ENCODE peak calls at places on chromosomes 3 and 15, in four cellular contexts. One of them, this sample, is unnamed. For H3K9me3, the result is how much of the 10 kb centered on the place peaks cover.

GRCh38 chr15:47404877-47405276 is 312.4 kb upstream of the SEMA6D start:
- DNase-seq in breast epithelium: no peak
- DNase-seq in SK-N-SH: no peak
- DNase-seq in HepG2: no peak
- DNase-seq in this sample: no peak

GRCh38 chr3:52246728-52247454 is 1.3 kb downstream of the PPM1M start:
- DNase-seq in HepG2: no peak
- DNase-seq in breast epithelium: no peak
- DNase-seq in SK-N-SH: no peak
- DNase-seq in this sample: no peak

GRCh38 chr3:89560546-89560945 is 453.1 kb downstream of the EPHA3 start:
- DNase-seq in breast epithelium: no peak
- DNase-seq in SK-N-SH: no peak
- DNase-seq in HepG2: no peak
- DNase-seq in this sample: no peak

GRCh38 chr15:42387603-42388002 is 28.3 kb downstream of the CAPN3 start:
- DNase-seq in breast epithelium: no peak
- DNase-seq in SK-N-SH: no peak
- DNase-seq in HepG2: no peak
- DNase-seq in this sample: no peak

GRCh38 chr3:72844436-72844999 is 3.7 kb downstream of the SHQ1 start:
- DNase-seq in SK-N-SH: no peak
- DNase-seq in HepG2: no peak
- DNase-seq in breast epithelium: no peak
- DNase-seq in this sample: no peak

GRCh38 chr3:46935989-46936620 is 40.4 kb downstream of the CCDC12 start:
- DNase-seq in HepG2: no peak
- DNase-seq in breast epithelium: no peak
- DNase-seq in SK-N-SH: no peak
- DNase-seq in this sample: no peak

GRCh38 chr15:59522988-59523461 is 85.0 kb downstream of the FAM81A start:
- DNase-seq in HepG2: no peak
- DNase-seq in breast epithelium: no peak
- DNase-seq in SK-N-SH: no peak
- DNase-seq in this sample: no peak

GRCh38 chr15:78103406-78104118 is 11.2 kb downstream of the SH2D7 start:
- DNase-seq in breast epithelium: no peak
- DNase-seq in HepG2: no peak
- DNase-seq in SK-N-SH: no peak
- DNase-seq in this sample: no peak

GRCh38 chr15:100285641-100286295 is 56.0 kb downstream of the ADAMTS17 start:
- DNase-seq in breast epithelium: no peak
- DNase-seq in SK-N-SH: no peak
- DNase-seq in HepG2: no peak
- DNase-seq in this sample: no peak

GRCh38 chr3:98359993-98360675 is 6.5 kb downstream of the OR5K4 start:
- DNase-seq in HepG2: peak
- DNase-seq in SK-N-SH: no peak
- DNase-seq in breast epithelium: no peak
- DNase-seq in this sample: no peak

GRCh38 chr3:160649596-160649995 is 27.4 kb upstream of the ARL14 start:
- DNase-seq in HepG2: no peak
- DNase-seq in breast epithelium: no peak
- DNase-seq in SK-N-SH: no peak
- DNase-seq in this sample: no peak

GRCh38 chr15:84813931-84814330 is 3.2 kb upstream of the ALPK3 start:
- DNase-seq in HepG2: no peak
- DNase-seq in breast epithelium: no peak
- DNase-seq in SK-N-SH: no peak
- DNase-seq in this sample: no peak

GRCh38 chr3:69239063-69239462 is 116.7 kb upstream of the LMOD3 start:
- DNase-seq in breast epithelium: no peak
- DNase-seq in SK-N-SH: no peak
- DNase-seq in HepG2: no peak
- DNase-seq in this sample: no peak

GRCh38 chr3:8420613-8421012 is 81.0 kb upstream of the LMCD1 start:
- DNase-seq in SK-N-SH: no peak
- DNase-seq in HepG2: no peak
- DNase-seq in breast epithelium: no peak
- DNase-seq in this sample: no peak

GRCh38 chr15:60865507-60865906 is 363.6 kb downstream of the RORA start:
- DNase-seq in SK-N-SH: no peak
- DNase-seq in breast epithelium: no peak
- DNase-seq in HepG2: no peak
- DNase-seq in this sample: no peak

DNA sequence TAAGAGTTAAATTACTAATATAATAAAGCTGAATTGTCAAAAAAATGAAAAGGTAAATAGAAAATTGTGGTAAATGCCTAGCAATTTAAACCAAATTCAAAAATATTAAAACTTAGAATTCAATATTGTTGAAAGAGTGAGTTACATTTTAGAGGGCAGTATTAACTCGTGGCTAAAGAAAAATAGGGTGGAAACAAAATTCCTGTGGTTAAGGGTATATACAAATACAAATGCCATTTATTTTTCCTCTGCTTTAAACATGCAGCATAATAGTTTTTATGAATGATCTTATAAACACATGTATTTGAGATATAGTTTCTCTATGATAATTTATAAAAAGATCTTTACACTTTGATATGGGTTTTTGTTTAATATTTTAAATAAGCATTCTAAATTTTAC is 79.0 kb downstream of the NEDD4 start:
- DNase-seq in HepG2: no peak
- DNase-seq in breast epithelium: no peak
- DNase-seq in SK-N-SH: no peak
- DNase-seq in this sample: no peak
- H3K4me3 ChIP-seq in HepG2: no peak
- H3K4me3 ChIP-seq in breast epithelium: no peak
- H3K4me3 ChIP-seq in SK-N-SH: peak
- H3K4me3 ChIP-seq in this sample: peak

DNA sequence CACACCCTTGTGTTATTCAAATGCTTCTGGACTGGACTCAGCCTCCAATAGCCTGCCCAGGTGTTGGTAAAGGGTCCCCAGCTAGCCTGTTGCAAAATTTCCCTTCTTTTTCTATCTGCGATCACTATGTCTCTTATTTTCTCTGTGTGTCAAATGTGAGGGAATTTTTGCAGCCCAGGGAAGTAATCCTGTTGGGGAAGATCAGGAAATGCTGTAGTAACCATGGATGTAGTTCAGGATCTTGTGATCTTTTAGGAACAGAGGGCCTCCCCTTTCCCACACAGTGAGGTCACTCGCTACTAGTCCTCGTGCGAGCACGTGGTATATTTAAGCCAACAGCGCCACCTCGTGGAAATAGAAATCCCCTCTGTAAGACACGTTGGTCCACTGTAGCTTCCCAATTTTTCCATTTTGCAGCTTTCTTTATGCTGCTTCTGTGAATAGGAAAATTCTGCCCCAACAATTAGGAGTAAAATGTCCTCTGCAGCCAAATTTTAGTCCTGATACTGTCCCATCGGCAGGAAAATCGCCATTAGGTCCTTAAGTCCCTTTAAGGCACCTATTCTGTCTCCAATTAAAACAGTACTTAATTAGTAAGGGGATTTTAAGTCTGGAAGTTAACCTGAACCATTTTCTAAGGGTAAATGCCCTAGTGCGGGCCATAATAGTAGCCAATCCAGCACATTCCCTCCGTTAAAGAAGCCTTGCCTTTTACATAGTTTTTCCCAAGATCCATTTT is 4.0 kb upstream of the SMCO1 start:
- DNase-seq in SK-N-SH: peak
- DNase-seq in HepG2: peak
- DNase-seq in breast epithelium: no peak
- DNase-seq in this sample: peak
- H3K9me3 ChIP-seq in SK-N-SH: under half
- H3K9me3 ChIP-seq in HepG2: under half
- H3K9me3 ChIP-seq in breast epithelium: half or more
- H3K9me3 ChIP-seq in this sample: under half

GRCh38 chr3:113169876-113170452 is 41.4 kb upstream of the BOC start:
- DNase-seq in HepG2: no peak
- DNase-seq in breast epithelium: no peak
- DNase-seq in SK-N-SH: no peak
- DNase-seq in this sample: no peak

GRCh38 chr3:113167929-113168771 is 43.2 kb upstream of the BOC start:
- DNase-seq in SK-N-SH: no peak
- DNase-seq in breast epithelium: no peak
- DNase-seq in HepG2: no peak
- DNase-seq in this sample: no peak

GRCh38 chr3:113166357-113166718 is 45.0 kb upstream of the BOC start:
- DNase-seq in breast epithelium: no peak
- DNase-seq in HepG2: no peak
- DNase-seq in SK-N-SH: no peak
- DNase-seq in this sample: no peak

GRCh38 chr3:113166719-113167492 is 44.5 kb upstream of the BOC start:
- DNase-seq in HepG2: no peak
- DNase-seq in SK-N-SH: peak
- DNase-seq in breast epithelium: peak
- DNase-seq in this sample: no peak

GRCh38 chr3:113165841-113166240 is 45.5 kb upstream of the BOC start:
- DNase-seq in SK-N-SH: no peak
- DNase-seq in HepG2: no peak
- DNase-seq in breast epithelium: peak
- DNase-seq in this sample: no peak
- TF ChIP-seq POLR2AphosphoS5 in SK-N-SH: no peak
- TF ChIP-seq POLR2AphosphoS5 in HepG2: no peak
- TF ChIP-seq POLR2AphosphoS5 in breast epithelium: no peak
- TF ChIP-seq POLR2AphosphoS5 in this sample: no peak

DNA sequence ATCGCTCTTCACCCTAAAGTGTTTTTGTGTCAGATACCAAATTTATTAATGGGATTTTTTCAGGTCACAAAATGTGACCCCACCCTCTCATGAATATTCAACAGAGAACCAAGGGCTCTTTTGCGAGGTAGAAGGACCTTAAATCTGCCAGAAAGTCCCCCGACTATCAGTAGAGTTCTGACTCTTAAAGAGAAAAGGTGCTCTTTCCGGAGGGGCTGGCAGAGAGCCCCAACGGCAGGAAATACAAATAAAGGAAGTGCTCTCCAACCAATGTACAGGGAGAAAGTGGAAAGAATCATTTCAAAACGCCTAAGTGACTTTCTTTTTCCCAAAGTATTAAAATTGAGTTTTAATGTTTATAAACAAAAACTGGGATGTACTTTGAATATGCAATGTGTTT is 517.2 kb downstream of the FOXP1 start:
- DNase-seq in HepG2: no peak
- DNase-seq in SK-N-SH: no peak
- DNase-seq in breast epithelium: no peak
- DNase-seq in this sample: no peak
- H3K4me3 ChIP-seq in HepG2: peak
- H3K4me3 ChIP-seq in SK-N-SH: no peak
- H3K4me3 ChIP-seq in breast epithelium: peak
- H3K4me3 ChIP-seq in this sample: peak

GRCh38 chr15:25137013-25137412 is 182.2 kb downstream of the SNRPN start:
- DNase-seq in HepG2: no peak
- DNase-seq in breast epithelium: no peak
- DNase-seq in SK-N-SH: no peak
- DNase-seq in this sample: no peak
- H3K9me3 ChIP-seq in HepG2: half or more
- H3K9me3 ChIP-seq in breast epithelium: under half
- H3K9me3 ChIP-seq in SK-N-SH: under half
- H3K9me3 ChIP-seq in this sample: under half

DNA sequence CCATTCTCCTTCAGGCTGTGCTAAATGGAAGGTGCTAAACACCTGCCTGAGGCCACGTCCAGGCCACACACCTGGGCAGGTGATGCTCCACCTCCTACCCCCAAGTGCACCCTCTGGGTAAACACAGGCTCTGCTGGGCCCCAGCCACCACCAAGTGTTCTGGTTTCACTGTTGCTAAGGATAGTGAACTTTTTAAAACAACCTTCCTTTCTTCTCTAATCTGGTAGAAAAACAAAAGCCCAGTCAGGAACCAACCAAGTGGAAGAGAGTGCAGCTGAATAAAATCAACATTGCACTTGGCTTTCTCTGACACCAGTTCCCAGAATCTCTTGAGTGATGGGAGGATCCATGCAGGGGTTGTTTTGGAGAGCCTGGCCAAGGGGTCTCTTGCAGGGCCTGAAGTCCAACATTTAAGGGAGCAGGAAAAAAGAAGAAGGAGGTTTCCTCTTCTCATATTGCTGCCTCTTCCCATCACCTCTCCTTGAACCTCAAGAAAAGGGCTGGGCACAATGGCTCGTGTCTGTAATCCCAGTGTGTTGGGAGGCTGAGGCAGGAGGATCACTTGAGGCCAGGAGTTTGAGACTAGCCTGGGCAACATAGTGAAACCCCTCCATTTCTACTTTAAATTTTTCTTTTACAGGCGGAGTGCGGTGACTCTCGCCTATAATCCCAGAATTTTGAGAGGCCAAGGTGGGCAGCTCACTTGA is 26.2 kb upstream of the ATP13A3 start:
- DNase-seq in breast epithelium: no peak
- DNase-seq in HepG2: peak
- DNase-seq in SK-N-SH: no peak
- DNase-seq in this sample: no peak
- TF ChIP-seq POLR2AphosphoS5 in breast epithelium: no peak
- TF ChIP-seq POLR2AphosphoS5 in HepG2: no peak
- TF ChIP-seq POLR2AphosphoS5 in SK-N-SH: no peak
- TF ChIP-seq POLR2AphosphoS5 in this sample: no peak

DNA sequence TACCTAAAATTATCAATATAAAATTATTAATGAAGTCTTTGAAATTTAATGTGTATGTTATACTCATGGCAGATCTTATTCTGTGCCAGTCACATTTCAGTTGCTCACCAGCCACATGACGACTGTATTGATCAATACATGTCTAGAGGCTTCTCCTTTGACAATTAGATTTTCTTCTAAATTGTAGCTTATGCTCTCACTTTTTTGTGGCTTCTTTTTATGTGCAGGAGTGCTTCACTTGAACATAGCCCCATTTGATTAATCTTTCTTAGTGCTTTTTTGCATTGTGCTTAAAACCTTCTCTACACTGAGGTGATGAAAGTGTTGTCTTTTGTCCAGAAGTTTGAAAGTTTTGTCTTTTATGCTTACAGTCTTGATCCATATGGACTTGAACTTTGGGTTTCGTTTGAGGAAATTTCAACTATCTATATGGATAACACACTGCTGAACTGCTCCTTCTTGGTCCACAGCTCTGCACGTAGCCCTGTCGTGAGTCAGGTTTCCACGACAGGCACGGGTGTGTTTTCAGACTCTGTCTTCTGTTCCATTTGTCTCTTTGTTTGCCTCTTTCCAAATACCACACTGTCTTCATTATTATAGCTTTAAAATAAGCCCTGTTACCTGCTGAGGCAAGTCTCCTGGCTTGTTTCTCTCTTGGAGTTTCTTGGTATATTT is 393.9 kb upstream of the CFAP20DC start:
- DNase-seq in HepG2: no peak
- DNase-seq in SK-N-SH: no peak
- DNase-seq in breast epithelium: no peak
- DNase-seq in this sample: no peak
- H3K4me3 ChIP-seq in HepG2: no peak
- H3K4me3 ChIP-seq in SK-N-SH: no peak
- H3K4me3 ChIP-seq in breast epithelium: no peak
- H3K4me3 ChIP-seq in this sample: no peak